ENCODE peak calls at places on chromosomes 12 and 14, in eight cellular contexts. T is suprapubic skin, M is GM23338, I is spleen, L is endothelial cell of umbilical vein, W is HepG2, B is esophagus muscularis mucosa, V is K562. F is an unnamed sample.

GRCh38 chr12:54126696-54127537 is 61.9 kb downstream of the SMUG1 start:
- DNase-seq in M (peak; percentile 77), I (peak; percentile 79), V (no peak), B (no peak), W (no peak), L (no peak), T (peak; percentile 90), F (peak; percentile 87)

GRCh38 chr14:69484444-69485113 is at the start of gene PLEKHD1:
- DNase-seq in B (no peak), L (no peak), M (peak; percentile 79), T (no peak), I (no peak), V (peak; percentile 57), W (no peak), F (no peak)

GRCh38 chr14:77151245-77151644 is 9.7 kb upstream of the ZDHHC22 start:
- DNase-seq in W (no peak), T (peak; percentile 35), L (peak; percentile 34), B (no peak), M (peak; percentile 89), V (peak; percentile 31), I (peak; percentile 21), F (no peak)

GRCh38 chr12:55935742-55936151 is 4.8 kb downstream of the DGKA start:
- DNase-seq in I (peak; percentile 80), V (no peak), M (peak; percentile 54), W (no peak), B (no peak), L (no peak), T (no peak), F (no peak)

GRCh38 chr14:51283402-51283825 is 43.4 kb downstream of the TMX1 start:
- DNase-seq in B (no peak), V (peak; percentile 60), W (peak; percentile 74), M (peak; percentile 90), I (no peak), L (peak; percentile 93), T (no peak), F (no peak)

GRCh38 chr12:642633-643477 is 20.4 kb downstream of the NINJ2 start:
- DNase-seq in T (peak; percentile 85), M (peak; percentile 83), V (peak; percentile 91), W (no peak), B (no peak), I (peak; percentile 97), L (peak; percentile 52), F (no peak)

GRCh38 chr12:25994901-25995625 is 36.6 kb downstream of the RASSF8 start:
- DNase-seq in M (peak; percentile 41), V (no peak), T (no peak), B (no peak), W (no peak), I (no peak), L (no peak), F (no peak)

GRCh38 chr12:132904718-132905328 is 17.4 kb upstream of the CHFR start:
- DNase-seq in M (peak; percentile 88), I (peak; percentile 96), V (peak; percentile 73), L (peak; percentile 38), B (peak; percentile 92), T (peak; percentile 89), W (no peak), F (no peak)

GRCh38 chr14:25953532-25954144 is 644.2 kb downstream of the NOVA1 start:
- DNase-seq in V (no peak), M (no peak), W (no peak), L (peak; percentile 91), I (no peak), T (no peak), B (no peak), F (no peak)

GRCh38 chr14:35197015-35197414 is 74.7 kb downstream of the PRORP start:
- DNase-seq in I (no peak), B (no peak), L (peak; percentile 31), W (no peak), M (no peak), T (no peak), V (no peak), F (no peak)

GRCh38 chr14:94386085-94387031 is 2.0 kb downstream of the SERPINA1 start:
- DNase-seq in L (no peak), M (no peak), B (no peak), T (no peak), V (no peak), W (no peak), I (no peak), F (no peak)

GRCh38 chr12:53931844-53932581 is 6.6 kb upstream of the HOXC13 start:
- DNase-seq in W (no peak), L (no peak), T (no peak), I (no peak), B (no peak), V (no peak), M (no peak), F (peak; percentile 16)

GRCh38 chr12:71183846-71184245 is 26.0 kb upstream of the TSPAN8 start:
- DNase-seq in V (no peak), T (no peak), L (no peak), I (no peak), M (no peak), B (no peak), W (no peak), F (no peak)

GRCh38 chr12:65524666-65525065 is 246.2 kb downstream of the MSRB3 start:
- DNase-seq in I (no peak), B (no peak), T (no peak), V (no peak), M (no peak), L (peak; percentile 14), W (no peak), F (no peak)

GRCh38 chr12:121124402-121125109 is 8.1 kb upstream of the P2RX7 start:
- DNase-seq in V (no peak), B (no peak), I (no peak), T (no peak), W (peak; percentile 90), M (peak; percentile 23), L (peak; percentile 70), F (no peak)

GRCh38 chr12:51171884-51172514 is 936 bp downstream of the TFCP2 start:
- DNase-seq in L (peak; percentile 62), I (no peak), W (peak; percentile 16), B (no peak), T (no peak), V (no peak), M (peak; percentile 45), F (no peak)

GRCh38 chr12:80943345-80943744 is 5.6 kb upstream of the LIN7A start:
- DNase-seq in I (no peak), B (no peak), W (peak; percentile 21), L (no peak), T (no peak), M (no peak), V (no peak), F (no peak)

GRCh38 chr12:80941916-80942315 is 4.2 kb upstream of the LIN7A start:
- DNase-seq in M (no peak), V (no peak), I (no peak), W (no peak), T (no peak), B (no peak), L (no peak), F (no peak)

DNA sequence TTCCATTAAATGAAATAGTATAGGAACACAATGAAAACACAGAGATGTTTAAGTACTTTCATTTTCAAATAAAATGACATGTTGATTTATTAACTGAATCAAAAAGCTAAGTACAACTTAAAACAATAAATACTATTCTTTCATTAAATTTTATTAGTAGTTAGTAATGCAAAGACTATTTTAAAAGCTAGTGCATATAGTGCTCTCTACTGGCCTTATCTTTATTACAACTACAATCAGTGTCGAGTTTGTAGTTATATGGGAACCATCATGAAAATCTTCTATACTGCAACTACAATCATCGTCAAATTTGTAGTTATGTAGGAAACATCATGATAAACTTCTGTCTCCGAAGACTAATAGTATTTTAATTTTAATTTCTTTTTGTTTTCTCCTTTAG is 8.9 kb upstream of the LIN7A start:
- DNase-seq in V (no peak), I (no peak), W (no peak), M (no peak), T (no peak), L (peak; percentile 5), B (no peak), F (no peak)
- TF ChIP-seq CTCF in V (no peak), I (no peak), W (peak; percentile 34), M (no peak), T (no peak), L (no peak), B (no peak), F (no peak)

GRCh38 chr12:68334136-68334535 is 2.0 kb upstream of the MDM1 start:
- DNase-seq in T (no peak), M (peak; percentile 41), I (no peak), L (peak; percentile 20), V (no peak), B (peak; percentile 86), W (no peak), F (no peak)

GRCh38 chr12:68332726-68333630 is 816 bp upstream of the MDM1 start:
- DNase-seq in W (no peak), M (no peak), V (no peak), I (no peak), B (peak; percentile 26), T (no peak), L (no peak), F (no peak)

GRCh38 chr12:68340404-68341270 is 8.5 kb upstream of the MDM1 start:
- DNase-seq in L (no peak), B (no peak), I (no peak), T (no peak), M (no peak), W (no peak), V (no peak), F (no peak)

GRCh38 chr12:68335462-68335861 is 3.3 kb upstream of the MDM1 start:
- DNase-seq in I (no peak), B (no peak), T (no peak), W (no peak), V (no peak), L (no peak), M (no peak), F (no peak)

DNA sequence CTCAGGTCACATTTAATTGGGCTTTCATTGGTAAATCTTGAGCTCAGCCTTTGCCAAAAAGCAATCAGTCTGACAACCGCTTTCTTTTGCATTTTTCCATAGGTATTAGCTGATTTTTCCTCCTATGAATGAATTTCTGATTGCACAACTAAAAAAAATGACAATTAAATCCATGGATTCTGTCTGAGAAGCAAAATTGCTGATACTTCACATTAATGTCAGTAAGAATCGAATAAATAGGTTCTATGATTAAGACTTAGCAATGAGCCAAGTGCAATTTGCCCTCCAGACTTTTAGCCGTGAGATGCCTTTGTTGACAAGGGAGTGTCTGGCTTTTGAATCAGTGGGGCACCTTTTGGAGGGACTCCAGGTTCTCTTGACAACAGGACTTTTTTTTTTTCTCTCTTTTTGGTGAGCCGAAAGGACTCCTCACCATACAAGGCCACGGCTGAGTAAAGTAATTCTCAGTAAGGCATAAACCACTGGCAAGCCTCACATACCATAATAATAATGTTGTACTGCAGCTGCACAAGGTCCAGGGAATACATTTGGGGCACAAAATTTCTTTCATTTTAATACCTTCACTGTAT is 4.7 kb upstream of the MDM1 start:
- DNase-seq in W (no peak), V (no peak), M (no peak), L (no peak), I (no peak), B (no peak), T (no peak), F (no peak)
- TF ChIP-seq POLR2AphosphoS5 in W (no peak), V (no peak), M (no peak), L (no peak), I (no peak), B (peak; percentile 20), T (no peak), F (no peak)

GRCh38 chr12:13273850-13274249 is 77.3 kb downstream of the EMP1 start:
- DNase-seq in M (no peak), I (no peak), V (no peak), T (no peak), B (no peak), L (no peak), W (no peak), F (no peak)
- H3K4me1 ChIP-seq in M (peaks cover 5% of the 10 kb centered on the region), I (peaks cover 8% of the 10 kb centered on the region), V (peaks cover 8% of the 10 kb centered on the region), T (peaks cover 6% of the 10 kb centered on the region), B (peaks cover 13% of the 10 kb centered on the region), L (no peaks in the 10 kb centered on the region), W (no peaks in the 10 kb centered on the region), F (no peaks in the 10 kb centered on the region)

GRCh38 chr14:68231832-68232642 is 412.5 kb downstream of the RAD51B start:
- DNase-seq in M (no peak), L (peak; percentile 77), T (no peak), V (no peak), W (no peak), I (no peak), B (no peak), F (no peak)
- TF ChIP-seq CTCF in M (no peak), L (no peak), T (no peak), V (no peak), W (no peak), I (no peak), B (peak; percentile 10), F (no peak)